ENCODE peak calls at places on chromosomes 7 and 10, in ten cellular contexts. One of them, this sample, is unnamed.

GRCh38 chr7:41981046-41982040 is 255.7 kb downstream of the GLI3 start:
- DNase-seq in stimulated activated CD8-positive, alpha-beta memory T cell treated with anti-CD3 and anti-CD28 coated beads, Interleukin-15, amount 100 ng/mL, for 4 hours: no peak
- DNase-seq in stimulated activated CD4-positive, alpha-beta T cell treated with anti-CD3 and anti-CD28 coated beads, Interleukin-12 subunit alpha, Interleukin-12 subunit beta, amount 100 ng/mL, for 4 hours: no peak
- DNase-seq in nephron progenitor cell: no peak
- DNase-seq in iris pigment epithelial cell: no peak
- DNase-seq in HTR-8/SVneo: no peak
- DNase-seq in HCEC 1CT: no peak
- DNase-seq in left kidney: no peak
- DNase-seq in endodermal cell: no peak
- DNase-seq in heart right ventricle: no peak
- DNase-seq in this sample: peak; percentile 85

GRCh38 chr7:22859676-22860290 is 37.1 kb upstream of the TOMM7 start:
- DNase-seq in HCEC 1CT: no peak
- DNase-seq in heart right ventricle: no peak
- DNase-seq in endodermal cell: peak; percentile 12
- DNase-seq in left kidney: no peak
- DNase-seq in iris pigment epithelial cell: peak; percentile 87
- DNase-seq in nephron progenitor cell: no peak
- DNase-seq in stimulated activated CD4-positive, alpha-beta T cell treated with anti-CD3 and anti-CD28 coated beads, Interleukin-12 subunit alpha, Interleukin-12 subunit beta, amount 100 ng/mL, for 4 hours: no peak
- DNase-seq in stimulated activated CD8-positive, alpha-beta memory T cell treated with anti-CD3 and anti-CD28 coated beads, Interleukin-15, amount 100 ng/mL, for 4 hours: no peak
- DNase-seq in HTR-8/SVneo: no peak
- DNase-seq in this sample: no peak

GRCh38 chr7:114086491-114086905 is 167.7 kb upstream of the PPP1R3A start:
- DNase-seq in heart right ventricle: no peak
- DNase-seq in stimulated activated CD4-positive, alpha-beta T cell treated with anti-CD3 and anti-CD28 coated beads, Interleukin-12 subunit alpha, Interleukin-12 subunit beta, amount 100 ng/mL, for 4 hours: no peak
- DNase-seq in HCEC 1CT: no peak
- DNase-seq in nephron progenitor cell: peak; percentile 44
- DNase-seq in endodermal cell: no peak
- DNase-seq in HTR-8/SVneo: no peak
- DNase-seq in left kidney: peak; percentile 57
- DNase-seq in stimulated activated CD8-positive, alpha-beta memory T cell treated with anti-CD3 and anti-CD28 coated beads, Interleukin-15, amount 100 ng/mL, for 4 hours: no peak
- DNase-seq in iris pigment epithelial cell: no peak
- DNase-seq in this sample: peak; percentile 60

GRCh38 chr7:100900978-100901377 is 5.3 kb upstream of the ACHE start:
- DNase-seq in HTR-8/SVneo: no peak
- DNase-seq in nephron progenitor cell: no peak
- DNase-seq in stimulated activated CD8-positive, alpha-beta memory T cell treated with anti-CD3 and anti-CD28 coated beads, Interleukin-15, amount 100 ng/mL, for 4 hours: no peak
- DNase-seq in iris pigment epithelial cell: no peak
- DNase-seq in stimulated activated CD4-positive, alpha-beta T cell treated with anti-CD3 and anti-CD28 coated beads, Interleukin-12 subunit alpha, Interleukin-12 subunit beta, amount 100 ng/mL, for 4 hours: no peak
- DNase-seq in HCEC 1CT: no peak
- DNase-seq in left kidney: no peak
- DNase-seq in endodermal cell: no peak
- DNase-seq in heart right ventricle: no peak
- DNase-seq in this sample: peak; percentile 78

GRCh38 chr10:9869185-9869584 is 1148.5 kb upstream of the CELF2 start:
- DNase-seq in HTR-8/SVneo: no peak
- DNase-seq in stimulated activated CD4-positive, alpha-beta T cell treated with anti-CD3 and anti-CD28 coated beads, Interleukin-12 subunit alpha, Interleukin-12 subunit beta, amount 100 ng/mL, for 4 hours: no peak
- DNase-seq in stimulated activated CD8-positive, alpha-beta memory T cell treated with anti-CD3 and anti-CD28 coated beads, Interleukin-15, amount 100 ng/mL, for 4 hours: no peak
- DNase-seq in nephron progenitor cell: no peak
- DNase-seq in HCEC 1CT: no peak
- DNase-seq in left kidney: peak; percentile 79
- DNase-seq in heart right ventricle: no peak
- DNase-seq in iris pigment epithelial cell: no peak
- DNase-seq in endodermal cell: no peak
- DNase-seq in this sample: no peak

GRCh38 chr10:24908793-24909423 is 43.5 kb downstream of the PRTFDC1 start:
- DNase-seq in HCEC 1CT: peak; percentile 76
- DNase-seq in nephron progenitor cell: no peak
- DNase-seq in heart right ventricle: no peak
- DNase-seq in iris pigment epithelial cell: peak; percentile 86
- DNase-seq in stimulated activated CD8-positive, alpha-beta memory T cell treated with anti-CD3 and anti-CD28 coated beads, Interleukin-15, amount 100 ng/mL, for 4 hours: no peak
- DNase-seq in left kidney: no peak
- DNase-seq in HTR-8/SVneo: no peak
- DNase-seq in stimulated activated CD4-positive, alpha-beta T cell treated with anti-CD3 and anti-CD28 coated beads, Interleukin-12 subunit alpha, Interleukin-12 subunit beta, amount 100 ng/mL, for 4 hours: no peak
- DNase-seq in endodermal cell: no peak
- DNase-seq in this sample: no peak

GRCh38 chr7:40024841-40025240 is 74.8 kb downstream of the CDK13 start:
- DNase-seq in stimulated activated CD8-positive, alpha-beta memory T cell treated with anti-CD3 and anti-CD28 coated beads, Interleukin-15, amount 100 ng/mL, for 4 hours: no peak
- DNase-seq in stimulated activated CD4-positive, alpha-beta T cell treated with anti-CD3 and anti-CD28 coated beads, Interleukin-12 subunit alpha, Interleukin-12 subunit beta, amount 100 ng/mL, for 4 hours: no peak
- DNase-seq in left kidney: no peak
- DNase-seq in endodermal cell: no peak
- DNase-seq in HTR-8/SVneo: no peak
- DNase-seq in iris pigment epithelial cell: no peak
- DNase-seq in HCEC 1CT: no peak
- DNase-seq in nephron progenitor cell: no peak
- DNase-seq in heart right ventricle: no peak
- DNase-seq in this sample: no peak

GRCh38 chr10:49309691-49310371 is 10.9 kb downstream of the C10orf71 start:
- DNase-seq in nephron progenitor cell: no peak
- DNase-seq in left kidney: no peak
- DNase-seq in HTR-8/SVneo: no peak
- DNase-seq in endodermal cell: no peak
- DNase-seq in stimulated activated CD8-positive, alpha-beta memory T cell treated with anti-CD3 and anti-CD28 coated beads, Interleukin-15, amount 100 ng/mL, for 4 hours: no peak
- DNase-seq in stimulated activated CD4-positive, alpha-beta T cell treated with anti-CD3 and anti-CD28 coated beads, Interleukin-12 subunit alpha, Interleukin-12 subunit beta, amount 100 ng/mL, for 4 hours: no peak
- DNase-seq in iris pigment epithelial cell: no peak
- DNase-seq in heart right ventricle: no peak
- DNase-seq in HCEC 1CT: no peak
- DNase-seq in this sample: no peak

GRCh38 chr7:26291699-26292538 is at the start of gene SNX10:
- DNase-seq in HCEC 1CT: no peak
- DNase-seq in left kidney: peak; percentile 86
- DNase-seq in iris pigment epithelial cell: peak; percentile 21
- DNase-seq in nephron progenitor cell: peak; percentile 73
- DNase-seq in heart right ventricle: peak; percentile 25
- DNase-seq in HTR-8/SVneo: peak; percentile 48
- DNase-seq in endodermal cell: peak; percentile 90
- DNase-seq in stimulated activated CD4-positive, alpha-beta T cell treated with anti-CD3 and anti-CD28 coated beads, Interleukin-12 subunit alpha, Interleukin-12 subunit beta, amount 100 ng/mL, for 4 hours: peak; percentile 64
- DNase-seq in stimulated activated CD8-positive, alpha-beta memory T cell treated with anti-CD3 and anti-CD28 coated beads, Interleukin-15, amount 100 ng/mL, for 4 hours: peak; percentile 43
- DNase-seq in this sample: peak; percentile 38

GRCh38 chr10:79282388-79282787 is 64.9 kb upstream of the PPIF start:
- DNase-seq in HTR-8/SVneo: no peak
- DNase-seq in nephron progenitor cell: peak; percentile 14
- DNase-seq in iris pigment epithelial cell: no peak
- DNase-seq in heart right ventricle: no peak
- DNase-seq in stimulated activated CD4-positive, alpha-beta T cell treated with anti-CD3 and anti-CD28 coated beads, Interleukin-12 subunit alpha, Interleukin-12 subunit beta, amount 100 ng/mL, for 4 hours: no peak
- DNase-seq in stimulated activated CD8-positive, alpha-beta memory T cell treated with anti-CD3 and anti-CD28 coated beads, Interleukin-15, amount 100 ng/mL, for 4 hours: no peak
- DNase-seq in endodermal cell: no peak
- DNase-seq in left kidney: no peak
- DNase-seq in HCEC 1CT: no peak
- DNase-seq in this sample: no peak

GRCh38 chr7:91310829-91311460 is 46.7 kb downstream of the FZD1 start:
- DNase-seq in heart right ventricle: no peak
- DNase-seq in endodermal cell: peak; percentile 62
- DNase-seq in left kidney: no peak
- DNase-seq in iris pigment epithelial cell: peak; percentile 71
- DNase-seq in HTR-8/SVneo: no peak
- DNase-seq in HCEC 1CT: peak; percentile 63
- DNase-seq in nephron progenitor cell: no peak
- DNase-seq in stimulated activated CD8-positive, alpha-beta memory T cell treated with anti-CD3 and anti-CD28 coated beads, Interleukin-15, amount 100 ng/mL, for 4 hours: no peak
- DNase-seq in stimulated activated CD4-positive, alpha-beta T cell treated with anti-CD3 and anti-CD28 coated beads, Interleukin-12 subunit alpha, Interleukin-12 subunit beta, amount 100 ng/mL, for 4 hours: no peak
- DNase-seq in this sample: peak; percentile 4

GRCh38 chr10:89602919-89603318 is 42.1 kb downstream of the PANK1 start:
- DNase-seq in endodermal cell: no peak
- DNase-seq in iris pigment epithelial cell: no peak
- DNase-seq in HCEC 1CT: no peak
- DNase-seq in HTR-8/SVneo: no peak
- DNase-seq in stimulated activated CD4-positive, alpha-beta T cell treated with anti-CD3 and anti-CD28 coated beads, Interleukin-12 subunit alpha, Interleukin-12 subunit beta, amount 100 ng/mL, for 4 hours: no peak
- DNase-seq in stimulated activated CD8-positive, alpha-beta memory T cell treated with anti-CD3 and anti-CD28 coated beads, Interleukin-15, amount 100 ng/mL, for 4 hours: no peak
- DNase-seq in left kidney: no peak
- DNase-seq in heart right ventricle: no peak
- DNase-seq in nephron progenitor cell: no peak
- DNase-seq in this sample: no peak

GRCh38 chr10:11144626-11145497 is 127.2 kb downstream of the CELF2 start:
- DNase-seq in stimulated activated CD8-positive, alpha-beta memory T cell treated with anti-CD3 and anti-CD28 coated beads, Interleukin-15, amount 100 ng/mL, for 4 hours: no peak
- DNase-seq in nephron progenitor cell: no peak
- DNase-seq in stimulated activated CD4-positive, alpha-beta T cell treated with anti-CD3 and anti-CD28 coated beads, Interleukin-12 subunit alpha, Interleukin-12 subunit beta, amount 100 ng/mL, for 4 hours: no peak
- DNase-seq in HTR-8/SVneo: no peak
- DNase-seq in left kidney: peak; percentile 55
- DNase-seq in heart right ventricle: no peak
- DNase-seq in iris pigment epithelial cell: no peak
- DNase-seq in endodermal cell: no peak
- DNase-seq in HCEC 1CT: no peak
- DNase-seq in this sample: no peak

GRCh38 chr7:25967278-25968204 is 184.5 kb upstream of the NFE2L3 start:
- DNase-seq in HCEC 1CT: no peak
- DNase-seq in endodermal cell: no peak
- DNase-seq in heart right ventricle: no peak
- DNase-seq in iris pigment epithelial cell: no peak
- DNase-seq in HTR-8/SVneo: no peak
- DNase-seq in stimulated activated CD8-positive, alpha-beta memory T cell treated with anti-CD3 and anti-CD28 coated beads, Interleukin-15, amount 100 ng/mL, for 4 hours: no peak
- DNase-seq in stimulated activated CD4-positive, alpha-beta T cell treated with anti-CD3 and anti-CD28 coated beads, Interleukin-12 subunit alpha, Interleukin-12 subunit beta, amount 100 ng/mL, for 4 hours: no peak
- DNase-seq in left kidney: no peak
- DNase-seq in nephron progenitor cell: no peak
- DNase-seq in this sample: no peak

GRCh38 chr7:130070900-130071622 is 727 bp downstream of the KLHDC10 start:
- DNase-seq in heart right ventricle: no peak
- DNase-seq in HTR-8/SVneo: no peak
- DNase-seq in nephron progenitor cell: no peak
- DNase-seq in iris pigment epithelial cell: no peak
- DNase-seq in stimulated activated CD4-positive, alpha-beta T cell treated with anti-CD3 and anti-CD28 coated beads, Interleukin-12 subunit alpha, Interleukin-12 subunit beta, amount 100 ng/mL, for 4 hours: no peak
- DNase-seq in HCEC 1CT: peak; percentile 7
- DNase-seq in endodermal cell: no peak
- DNase-seq in stimulated activated CD8-positive, alpha-beta memory T cell treated with anti-CD3 and anti-CD28 coated beads, Interleukin-15, amount 100 ng/mL, for 4 hours: no peak
- DNase-seq in left kidney: no peak
- DNase-seq in this sample: no peak

GRCh38 chr10:28072573-28072972 is 73.7 kb upstream of the ODAD2 start:
- DNase-seq in stimulated activated CD8-positive, alpha-beta memory T cell treated with anti-CD3 and anti-CD28 coated beads, Interleukin-15, amount 100 ng/mL, for 4 hours: no peak
- DNase-seq in nephron progenitor cell: no peak
- DNase-seq in iris pigment epithelial cell: no peak
- DNase-seq in endodermal cell: no peak
- DNase-seq in HTR-8/SVneo: no peak
- DNase-seq in left kidney: no peak
- DNase-seq in HCEC 1CT: peak; percentile 56
- DNase-seq in heart right ventricle: no peak
- DNase-seq in stimulated activated CD4-positive, alpha-beta T cell treated with anti-CD3 and anti-CD28 coated beads, Interleukin-12 subunit alpha, Interleukin-12 subunit beta, amount 100 ng/mL, for 4 hours: no peak
- DNase-seq in this sample: no peak

GRCh38 chr7:100496509-100496908 is 12.8 kb downstream of the NYAP1 start:
- DNase-seq in left kidney: no peak
- DNase-seq in stimulated activated CD4-positive, alpha-beta T cell treated with anti-CD3 and anti-CD28 coated beads, Interleukin-12 subunit alpha, Interleukin-12 subunit beta, amount 100 ng/mL, for 4 hours: no peak
- DNase-seq in heart right ventricle: no peak
- DNase-seq in endodermal cell: no peak
- DNase-seq in stimulated activated CD8-positive, alpha-beta memory T cell treated with anti-CD3 and anti-CD28 coated beads, Interleukin-15, amount 100 ng/mL, for 4 hours: no peak
- DNase-seq in nephron progenitor cell: no peak
- DNase-seq in HTR-8/SVneo: no peak
- DNase-seq in iris pigment epithelial cell: no peak
- DNase-seq in HCEC 1CT: no peak
- DNase-seq in this sample: no peak

GRCh38 chr10:126131338-126131737 is 235.0 kb downstream of the FANK1 start:
- DNase-seq in endodermal cell: no peak
- DNase-seq in HCEC 1CT: no peak
- DNase-seq in stimulated activated CD8-positive, alpha-beta memory T cell treated with anti-CD3 and anti-CD28 coated beads, Interleukin-15, amount 100 ng/mL, for 4 hours: no peak
- DNase-seq in HTR-8/SVneo: no peak
- DNase-seq in nephron progenitor cell: no peak
- DNase-seq in heart right ventricle: no peak
- DNase-seq in iris pigment epithelial cell: no peak
- DNase-seq in left kidney: no peak
- DNase-seq in stimulated activated CD4-positive, alpha-beta T cell treated with anti-CD3 and anti-CD28 coated beads, Interleukin-12 subunit alpha, Interleukin-12 subunit beta, amount 100 ng/mL, for 4 hours: no peak
- DNase-seq in this sample: no peak

GRCh38 chr7:129872054-129872453 is 80.7 kb downstream of the UBE2H start:
- DNase-seq in stimulated activated CD8-positive, alpha-beta memory T cell treated with anti-CD3 and anti-CD28 coated beads, Interleukin-15, amount 100 ng/mL, for 4 hours: no peak
- DNase-seq in heart right ventricle: no peak
- DNase-seq in left kidney: no peak
- DNase-seq in iris pigment epithelial cell: no peak
- DNase-seq in endodermal cell: no peak
- DNase-seq in HTR-8/SVneo: no peak
- DNase-seq in HCEC 1CT: no peak
- DNase-seq in stimulated activated CD4-positive, alpha-beta T cell treated with anti-CD3 and anti-CD28 coated beads, Interleukin-12 subunit alpha, Interleukin-12 subunit beta, amount 100 ng/mL, for 4 hours: no peak
- DNase-seq in nephron progenitor cell: no peak
- DNase-seq in this sample: no peak

GRCh38 chr7:84195295-84196006 is 862 bp upstream of the SEMA3A start:
- DNase-seq in stimulated activated CD8-positive, alpha-beta memory T cell treated with anti-CD3 and anti-CD28 coated beads, Interleukin-15, amount 100 ng/mL, for 4 hours: no peak
- DNase-seq in heart right ventricle: no peak
- DNase-seq in endodermal cell: no peak
- DNase-seq in left kidney: peak; percentile 26
- DNase-seq in nephron progenitor cell: peak; percentile 15
- DNase-seq in HCEC 1CT: peak; percentile 34
- DNase-seq in iris pigment epithelial cell: no peak
- DNase-seq in HTR-8/SVneo: no peak
- DNase-seq in stimulated activated CD4-positive, alpha-beta T cell treated with anti-CD3 and anti-CD28 coated beads, Interleukin-12 subunit alpha, Interleukin-12 subunit beta, amount 100 ng/mL, for 4 hours: no peak
- DNase-seq in this sample: no peak

GRCh38 chr10:19826712-19827111 is 10.5 kb downstream of the PLXDC2 start:
- DNase-seq in nephron progenitor cell: no peak
- DNase-seq in HCEC 1CT: no peak
- DNase-seq in stimulated activated CD4-positive, alpha-beta T cell treated with anti-CD3 and anti-CD28 coated beads, Interleukin-12 subunit alpha, Interleukin-12 subunit beta, amount 100 ng/mL, for 4 hours: no peak
- DNase-seq in endodermal cell: no peak
- DNase-seq in heart right ventricle: no peak
- DNase-seq in left kidney: no peak
- DNase-seq in HTR-8/SVneo: no peak
- DNase-seq in stimulated activated CD8-positive, alpha-beta memory T cell treated with anti-CD3 and anti-CD28 coated beads, Interleukin-15, amount 100 ng/mL, for 4 hours: no peak
- DNase-seq in iris pigment epithelial cell: peak; percentile 81
- DNase-seq in this sample: no peak

GRCh38 chr10:29668628-29669027 is 33.9 kb upstream of the SVIL start:
- DNase-seq in stimulated activated CD8-positive, alpha-beta memory T cell treated with anti-CD3 and anti-CD28 coated beads, Interleukin-15, amount 100 ng/mL, for 4 hours: no peak
- DNase-seq in stimulated activated CD4-positive, alpha-beta T cell treated with anti-CD3 and anti-CD28 coated beads, Interleukin-12 subunit alpha, Interleukin-12 subunit beta, amount 100 ng/mL, for 4 hours: no peak
- DNase-seq in iris pigment epithelial cell: peak; percentile 45
- DNase-seq in nephron progenitor cell: no peak
- DNase-seq in endodermal cell: no peak
- DNase-seq in heart right ventricle: no peak
- DNase-seq in HTR-8/SVneo: no peak
- DNase-seq in left kidney: no peak
- DNase-seq in HCEC 1CT: no peak
- DNase-seq in this sample: no peak

GRCh38 chr7:14974688-14975087 is 72.1 kb upstream of the DGKB start:
- DNase-seq in iris pigment epithelial cell: no peak
- DNase-seq in heart right ventricle: no peak
- DNase-seq in HTR-8/SVneo: no peak
- DNase-seq in endodermal cell: no peak
- DNase-seq in stimulated activated CD4-positive, alpha-beta T cell treated with anti-CD3 and anti-CD28 coated beads, Interleukin-12 subunit alpha, Interleukin-12 subunit beta, amount 100 ng/mL, for 4 hours: no peak
- DNase-seq in stimulated activated CD8-positive, alpha-beta memory T cell treated with anti-CD3 and anti-CD28 coated beads, Interleukin-15, amount 100 ng/mL, for 4 hours: no peak
- DNase-seq in left kidney: no peak
- DNase-seq in HCEC 1CT: no peak
- DNase-seq in nephron progenitor cell: no peak
- DNase-seq in this sample: no peak

GRCh38 chr7:1579481-1580421 is 9.9 kb upstream of the PSMG3 start:
- DNase-seq in endodermal cell: peak; percentile 97
- DNase-seq in left kidney: peak; percentile 85
- DNase-seq in heart right ventricle: peak; percentile 61
- DNase-seq in HTR-8/SVneo: peak; percentile 88
- DNase-seq in stimulated activated CD4-positive, alpha-beta T cell treated with anti-CD3 and anti-CD28 coated beads, Interleukin-12 subunit alpha, Interleukin-12 subunit beta, amount 100 ng/mL, for 4 hours: peak; percentile 72
- DNase-seq in iris pigment epithelial cell: peak; percentile 42
- DNase-seq in HCEC 1CT: peak; percentile 39
- DNase-seq in nephron progenitor cell: peak; percentile 87
- DNase-seq in stimulated activated CD8-positive, alpha-beta memory T cell treated with anti-CD3 and anti-CD28 coated beads, Interleukin-15, amount 100 ng/mL, for 4 hours: peak; percentile 32
- DNase-seq in this sample: peak; percentile 54

GRCh38 chr7:64904008-64904407 is 935 bp downstream of the ZNF273 start:
- DNase-seq in nephron progenitor cell: no peak
- DNase-seq in stimulated activated CD8-positive, alpha-beta memory T cell treated with anti-CD3 and anti-CD28 coated beads, Interleukin-15, amount 100 ng/mL, for 4 hours: no peak
- DNase-seq in HCEC 1CT: no peak
- DNase-seq in heart right ventricle: no peak
- DNase-seq in stimulated activated CD4-positive, alpha-beta T cell treated with anti-CD3 and anti-CD28 coated beads, Interleukin-12 subunit alpha, Interleukin-12 subunit beta, amount 100 ng/mL, for 4 hours: no peak
- DNase-seq in left kidney: no peak
- DNase-seq in HTR-8/SVneo: no peak
- DNase-seq in iris pigment epithelial cell: no peak
- DNase-seq in endodermal cell: no peak
- DNase-seq in this sample: no peak

GRCh38 chr10:770975-771374 is 81.5 kb upstream of the DIP2C start:
- DNase-seq in heart right ventricle: no peak
- DNase-seq in endodermal cell: no peak
- DNase-seq in nephron progenitor cell: no peak
- DNase-seq in HTR-8/SVneo: no peak
- DNase-seq in HCEC 1CT: no peak
- DNase-seq in stimulated activated CD8-positive, alpha-beta memory T cell treated with anti-CD3 and anti-CD28 coated beads, Interleukin-15, amount 100 ng/mL, for 4 hours: no peak
- DNase-seq in stimulated activated CD4-positive, alpha-beta T cell treated with anti-CD3 and anti-CD28 coated beads, Interleukin-12 subunit alpha, Interleukin-12 subunit beta, amount 100 ng/mL, for 4 hours: no peak
- DNase-seq in iris pigment epithelial cell: no peak
- DNase-seq in left kidney: no peak
- DNase-seq in this sample: no peak

GRCh38 chr7:20183086-20183485 is 34.1 kb downstream of the MACC1 start:
- DNase-seq in heart right ventricle: no peak
- DNase-seq in nephron progenitor cell: no peak
- DNase-seq in stimulated activated CD8-positive, alpha-beta memory T cell treated with anti-CD3 and anti-CD28 coated beads, Interleukin-15, amount 100 ng/mL, for 4 hours: no peak
- DNase-seq in stimulated activated CD4-positive, alpha-beta T cell treated with anti-CD3 and anti-CD28 coated beads, Interleukin-12 subunit alpha, Interleukin-12 subunit beta, amount 100 ng/mL, for 4 hours: no peak
- DNase-seq in iris pigment epithelial cell: no peak
- DNase-seq in HTR-8/SVneo: no peak
- DNase-seq in HCEC 1CT: no peak
- DNase-seq in left kidney: no peak
- DNase-seq in endodermal cell: no peak
- DNase-seq in this sample: no peak

GRCh38 chr7:101634196-101634717 is 5.2 kb upstream of the MYL10 start:
- DNase-seq in endodermal cell: no peak
- DNase-seq in iris pigment epithelial cell: no peak
- DNase-seq in nephron progenitor cell: no peak
- DNase-seq in HCEC 1CT: no peak
- DNase-seq in left kidney: no peak
- DNase-seq in stimulated activated CD4-positive, alpha-beta T cell treated with anti-CD3 and anti-CD28 coated beads, Interleukin-12 subunit alpha, Interleukin-12 subunit beta, amount 100 ng/mL, for 4 hours: no peak
- DNase-seq in heart right ventricle: no peak
- DNase-seq in HTR-8/SVneo: no peak
- DNase-seq in stimulated activated CD8-positive, alpha-beta memory T cell treated with anti-CD3 and anti-CD28 coated beads, Interleukin-15, amount 100 ng/mL, for 4 hours: no peak
- DNase-seq in this sample: no peak